ENCODE peak calls at places on chromosome 12, in five cellular contexts. W is GM12878, V is K562, F is A549, K is endothelial cell of umbilical vein. A is an unnamed sample.

GRCh38 chr12:103930787-103931536 is 752 bp downstream of the HSP90B1 start:
- DNase-seq in W (no peak), V (peak), F (peak), K (peak), A (peak)

GRCh38 chr12:6765634-6766581 is at the start of gene PTMS:
- DNase-seq in W (no peak), V (peak), F (peak), K (peak), A (peak)

GRCh38 chr12:124847113-124847512 is 16.6 kb downstream of the SCARB1 start:
- DNase-seq in W (no peak), V (no peak), F (no peak), K (peak), A (no peak)

GRCh38 chr12:20269352-20270067 is 98.8 kb upstream of the PDE3A start:
- DNase-seq in W (no peak), V (no peak), F (peak), K (no peak), A (no peak)

GRCh38 chr12:101946233-101946611 is 68.8 kb downstream of the DRAM1 start:
- DNase-seq in W (no peak), V (no peak), F (no peak), K (no peak), A (no peak)

GRCh38 chr12:94010307-94010706 is 138.1 kb upstream of the PLXNC1 start:
- DNase-seq in W (no peak), V (no peak), F (no peak), K (no peak), A (no peak)

GRCh38 chr12:97308576-97309198 is 153.9 kb upstream of the RMST start:
- DNase-seq in W (peak), V (peak), F (peak), K (peak), A (peak)

GRCh38 chr12:61916856-61917255 is 343.3 kb upstream of the USP15 start:
- DNase-seq in W (no peak), V (no peak), F (no peak), K (no peak), A (no peak)

GRCh38 chr12:130563322-130563721 is 152.8 kb downstream of the RIMBP2 start:
- DNase-seq in W (no peak), V (no peak), F (no peak), K (no peak), A (no peak)

GRCh38 chr12:102879144-102879763 is 37.8 kb downstream of the PAH start:
- DNase-seq in W (peak), V (peak), F (peak), K (no peak), A (peak)

GRCh38 chr12:55696141-55696540 is 11.6 kb downstream of the ITGA7 start:
- DNase-seq in W (no peak), V (no peak), F (no peak), K (no peak), A (no peak)

GRCh38 chr12:30640392-30640791 is 55.3 kb downstream of the IPO8 start:
- DNase-seq in W (no peak), V (no peak), F (no peak), K (no peak), A (no peak)

GRCh38 chr12:44875954-44876553 is at the start of gene NELL2:
- DNase-seq in W (no peak), V (peak), F (peak), K (peak), A (no peak)

DNA sequence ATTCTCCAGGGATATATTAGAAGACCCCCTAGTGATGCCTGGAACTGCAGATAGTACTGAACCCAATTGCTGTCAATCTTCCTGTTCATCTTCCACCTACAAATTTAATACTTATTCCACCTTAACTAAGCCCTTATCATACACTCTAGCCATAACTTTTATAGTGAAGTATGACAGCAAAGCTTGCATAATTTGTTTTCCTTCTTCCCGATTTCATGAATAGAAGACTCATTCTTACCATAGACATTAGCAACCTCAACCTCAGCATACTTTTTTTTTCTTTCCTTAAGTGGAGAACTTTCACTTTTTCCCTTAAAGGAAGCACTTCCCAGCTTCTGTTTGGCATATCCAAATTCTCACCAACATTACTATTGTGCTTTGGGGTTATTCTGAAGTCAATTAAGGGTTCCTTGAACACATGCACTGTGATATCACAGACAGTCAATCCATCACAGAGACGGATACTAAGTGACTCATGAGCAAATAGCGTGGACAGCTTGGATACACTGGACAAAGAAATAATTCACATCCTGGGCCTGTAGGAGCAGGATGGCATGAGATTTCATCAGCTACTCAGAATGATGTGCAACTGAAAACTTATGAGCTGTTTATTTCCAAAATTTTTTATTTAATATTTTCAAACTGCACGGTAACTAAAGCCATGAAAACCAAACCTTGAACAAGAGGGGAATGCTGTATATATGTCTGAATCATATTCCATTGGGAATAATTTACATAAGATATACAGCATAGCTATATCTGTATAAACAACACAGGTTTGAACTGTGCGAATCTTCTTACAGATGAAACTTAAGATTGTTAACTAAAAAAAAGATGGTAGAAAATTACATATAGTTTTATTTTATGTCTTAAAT is 63.9 kb downstream of the SYT1 start:
- DNase-seq in W (no peak), V (no peak), F (peak), K (peak), A (no peak)
- TF ChIP-seq MYC in W (no peak), V (no peak), F (no peak), K (no peak), A (no peak)

GRCh38 chr12:91899056-91899455 is 246.6 kb downstream of the BTG1 start:
- DNase-seq in W (no peak), V (no peak), F (no peak), K (no peak), A (no peak)

GRCh38 chr12:91901675-91902074 is 244.0 kb downstream of the BTG1 start:
- DNase-seq in W (no peak), V (no peak), F (no peak), K (no peak), A (no peak)

GRCh38 chr12:91900971-91901370 is 244.7 kb downstream of the BTG1 start:
- DNase-seq in W (no peak), V (no peak), F (no peak), K (no peak), A (no peak)

DNA sequence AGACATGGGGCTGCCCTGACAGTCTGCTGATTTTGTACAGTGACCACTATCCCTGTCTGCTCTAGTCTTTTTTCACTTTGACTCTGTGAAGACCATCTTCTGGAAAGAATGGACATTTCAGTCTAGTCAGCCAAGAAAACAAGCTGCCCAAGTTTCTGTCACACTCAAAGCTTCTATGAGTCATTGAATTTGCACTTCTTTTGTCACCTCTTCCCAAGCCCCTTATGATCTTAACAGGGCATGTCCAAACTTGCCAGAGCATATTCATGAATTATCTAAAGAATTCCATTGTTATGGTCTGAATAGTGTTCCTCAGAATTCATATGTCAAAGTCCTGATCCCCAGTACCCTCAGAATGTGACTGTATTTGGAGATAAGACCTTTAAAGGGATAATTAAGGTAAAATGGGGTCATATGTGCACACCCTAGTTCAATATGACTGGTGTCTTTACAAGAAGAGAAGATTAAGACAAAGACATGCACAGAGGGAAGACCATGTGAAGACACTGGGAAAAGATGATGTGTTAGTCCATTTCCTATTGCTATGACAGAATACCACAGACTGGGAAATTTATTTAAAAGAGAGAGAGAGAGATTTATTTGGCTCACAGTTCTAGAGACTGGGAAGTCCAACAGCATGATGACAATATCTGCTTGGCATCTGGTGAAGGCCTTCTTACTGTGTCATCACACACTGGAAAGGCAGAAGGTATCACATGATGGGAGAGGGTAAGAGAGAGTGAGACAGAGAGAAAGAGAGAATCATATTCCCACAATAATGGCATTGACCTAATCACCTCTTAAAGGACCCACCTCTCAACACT is 242.6 kb downstream of the BTG1 start:
- DNase-seq in W (no peak), V (no peak), F (peak), K (no peak), A (no peak)
- TF ChIP-seq MYC in W (no peak), V (no peak), F (no peak), K (no peak), A (no peak)

GRCh38 chr12:81758421-81759214 is 532 bp downstream of the PPFIA2 start:
- DNase-seq in W (no peak), V (no peak), F (peak), K (no peak), A (no peak)
- TF ChIP-seq MYC in W (no peak), V (no peak), F (no peak), K (no peak), A (no peak)

GRCh38 chr12:113777751-113778150 is 188.4 kb downstream of the RBM19 start:
- DNase-seq in W (no peak), V (no peak), F (no peak), K (no peak), A (no peak)

GRCh38 chr12:113779774-113780173 is 186.4 kb downstream of the RBM19 start:
- DNase-seq in W (no peak), V (no peak), F (no peak), K (no peak), A (no peak)

GRCh38 chr12:113781415-113782198 is 184.5 kb downstream of the RBM19 start:
- DNase-seq in W (no peak), V (no peak), F (no peak), K (peak), A (peak)

GRCh38 chr12:113776536-113776935 is 189.6 kb downstream of the RBM19 start:
- DNase-seq in W (no peak), V (no peak), F (no peak), K (no peak), A (no peak)

GRCh38 chr12:113778432-113779128 is 187.5 kb downstream of the RBM19 start:
- DNase-seq in W (no peak), V (no peak), F (no peak), K (no peak), A (no peak)
- TF ChIP-seq MYC in W (no peak), V (no peak), F (no peak), K (no peak), A (no peak)

GRCh38 chr12:71780207-71780822 is 25.7 kb downstream of the RAB21 start:
- DNase-seq in W (no peak), V (peak), F (peak), K (peak), A (peak)
- TF ChIP-seq MYC in W (no peak), V (no peak), F (no peak), K (no peak), A (no peak)